ENCODE peak calls at places on chromosome 13, in six cellular contexts. I is ovary, L is K562, Z is A549, Y is upper lobe of left lung, P is transverse colon. W is an unnamed sample.
A peak's percentile ranks its signal among the peaks of the same experiment; 100 is the strongest.

GRCh38 chr13:30156270-30156669 is 151.1 kb downstream of the KATNAL1 start:
- DNase-seq in P (no peak), Z (no peak), L (no peak), Y (no peak), I (no peak), W (peak; percentile 13)

GRCh38 chr13:33994826-33995502 is 177.0 kb downstream of the RFC3 start:
- DNase-seq in Y (no peak), Z (no peak), L (no peak), I (no peak), P (no peak), W (no peak)

GRCh38 chr13:29457299-29457698 is 138.2 kb downstream of the SLC7A1 start:
- DNase-seq in Y (no peak), Z (peak; percentile 13), P (no peak), L (no peak), I (no peak), W (no peak)

GRCh38 chr13:43023244-43023931 is at the start of gene DNAJC15:
- DNase-seq in Z (no peak), Y (peak; percentile 93), P (peak; percentile 86), I (peak; percentile 61), L (peak; percentile 17), W (peak; percentile 87)

GRCh38 chr13:112693831-112694497 is 4.1 kb downstream of the ATP11A start:
- DNase-seq in Y (peak; percentile 55), I (peak; percentile 20), L (no peak), Z (no peak), P (no peak), W (peak; percentile 56)

GRCh38 chr13:101098873-101099272 is 317.4 kb downstream of the NALCN start:
- DNase-seq in Z (no peak), L (no peak), I (no peak), Y (no peak), P (no peak), W (no peak)

GRCh38 chr13:106906431-106906996 is 338.6 kb upstream of the ARGLU1 start:
- DNase-seq in L (no peak), Z (no peak), Y (peak; percentile 50), P (no peak), I (no peak), W (no peak)

GRCh38 chr13:107806726-107807125 is 408.6 kb downstream of the LIG4 start:
- DNase-seq in L (no peak), I (no peak), Z (no peak), Y (no peak), P (no peak), W (no peak)

GRCh38 chr13:95605426-95606125 is 38.9 kb downstream of the DZIP1 start:
- DNase-seq in Z (no peak), Y (no peak), P (no peak), L (no peak), I (no peak), W (no peak)

GRCh38 chr13:100497394-100497793 is 91.2 kb downstream of the GGACT start:
- DNase-seq in I (no peak), Z (no peak), Y (no peak), L (peak; percentile 7), P (no peak), W (no peak)

GRCh38 chr13:68715651-68716050 is 1392.0 kb upstream of the ATXN8OS start:
- DNase-seq in I (no peak), L (no peak), P (no peak), Z (no peak), Y (no peak), W (no peak)

GRCh38 chr13:75223981-75224742 is 257.8 kb downstream of the TBC1D4 start:
- DNase-seq in Y (no peak), L (no peak), P (no peak), I (no peak), Z (no peak), W (no peak)

GRCh38 chr13:90867336-90867683 is 480.2 kb upstream of the MIR17HG start:
- DNase-seq in Y (no peak), Z (peak; percentile 75), I (peak; percentile 44), L (peak; percentile 66), P (peak; percentile 63), W (no peak)

GRCh38 chr13:42820450-42820849 is 39.1 kb downstream of the FAM216B start:
- DNase-seq in L (no peak), P (no peak), I (no peak), Y (no peak), Z (no peak), W (no peak)

GRCh38 chr13:44075113-44075512 is 195.4 kb downstream of the LACC1 start:
- DNase-seq in Y (no peak), I (no peak), P (no peak), L (no peak), Z (no peak), W (no peak)

GRCh38 chr13:36998624-36999041 is 507 bp downstream of the ALG5 start:
- DNase-seq in P (peak; percentile 11), I (peak; percentile 54), L (peak; percentile 7), Z (no peak), Y (peak; percentile 87), W (no peak)

GRCh38 chr13:72132065-72132464 is 265.1 kb upstream of the DACH1 start:
- DNase-seq in Z (no peak), I (no peak), P (no peak), Y (no peak), L (no peak), W (no peak)

GRCh38 chr13:44299142-44299541 is 74.5 kb upstream of the SERP2 start:
- DNase-seq in I (no peak), P (no peak), Y (no peak), Z (no peak), L (no peak), W (no peak)

GRCh38 chr13:91277013-91277676 is 70.3 kb upstream of the MIR17HG start:
- DNase-seq in I (no peak), P (no peak), Z (no peak), L (no peak), Y (no peak), W (no peak)

GRCh38 chr13:67095621-67096020 is 134.5 kb downstream of the PCDH9 start:
- DNase-seq in Y (no peak), L (no peak), Z (peak; percentile 71), P (no peak), I (no peak), W (no peak)

GRCh38 chr13:46180393-46180792 is 1.6 kb downstream of the LCP1 start:
- DNase-seq in P (no peak), Y (no peak), L (no peak), I (no peak), Z (no peak), W (no peak)

GRCh38 chr13:30408319-30409101 is 13.8 kb upstream of the UBE2L5 start:
- DNase-seq in Y (peak; percentile 97), P (peak; percentile 97), Z (peak; percentile 91), I (peak; percentile 97), L (peak; percentile 86), W (peak; percentile 98)

GRCh38 chr13:30792257-30793000 is 57.1 kb downstream of the ALOX5AP start:
- DNase-seq in I (peak; percentile 81), Y (peak; percentile 84), Z (peak; percentile 36), L (no peak), P (peak; percentile 50), W (peak; percentile 89)

GRCh38 chr13:114167445-114167844 is 11.6 kb upstream of the CFAP97D2 start:
- DNase-seq in I (no peak), P (no peak), L (no peak), Y (no peak), Z (no peak), W (no peak)
- H3K27ac ChIP-seq in I (no peak overlapping the region), P (no peak overlapping the region), L (no peak overlapping the region), Y (no peak overlapping the region), Z (no peak overlapping the region), W (no peak overlapping the region)

GRCh38 chr13:110503979-110504499 is 57.5 kb downstream of the RAB20 start:
- DNase-seq in Y (peak; percentile 63), P (peak; percentile 52), I (no peak), L (peak; percentile 55), Z (no peak), W (peak; percentile 51)
- TF ChIP-seq POLR2A in Y (no peak), P (no peak), I (no peak), L (no peak), Z (no peak), W (no peak)

DNA sequence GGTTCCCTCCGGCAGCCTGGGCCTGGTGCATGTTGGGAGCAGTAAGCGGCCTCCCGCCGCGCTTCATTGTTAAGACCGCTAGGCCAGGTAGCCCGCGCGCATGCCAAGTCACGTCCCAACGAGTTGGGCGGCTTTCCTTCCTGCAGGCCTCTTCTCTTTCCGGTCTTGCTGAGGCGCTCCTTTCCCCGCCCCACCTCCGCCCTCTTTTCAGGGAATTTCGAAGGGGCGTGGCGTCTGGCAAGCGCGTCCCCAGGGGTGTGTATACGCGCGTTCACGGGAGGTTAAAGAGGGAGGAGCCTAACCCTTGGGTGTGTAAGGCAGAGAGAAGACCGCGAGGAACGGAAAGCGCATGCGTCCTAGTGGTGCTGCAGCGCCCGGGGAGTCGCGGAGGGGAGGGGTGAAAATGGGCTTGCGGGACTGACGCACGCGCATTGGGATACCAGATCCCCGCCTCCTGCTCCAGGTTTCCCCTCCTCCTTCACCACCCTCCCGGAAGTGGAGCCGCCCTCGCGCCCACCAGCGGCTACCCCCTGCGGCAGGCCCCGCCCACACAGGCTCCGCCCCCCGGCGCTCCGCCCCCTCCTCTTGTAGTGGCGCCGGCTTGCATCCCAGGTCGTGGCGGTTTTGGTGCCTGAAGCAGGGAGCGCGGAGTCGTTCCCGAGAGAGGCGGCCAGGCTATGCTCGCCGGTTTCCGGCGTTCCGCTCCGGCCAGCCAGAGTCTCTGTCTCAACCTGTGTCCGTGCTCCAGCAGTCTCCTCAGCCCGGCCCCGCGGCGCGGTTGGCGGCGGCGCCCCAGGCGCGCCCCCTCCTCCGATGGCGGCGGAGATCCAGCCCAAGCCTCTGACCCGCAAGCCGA is at the start of gene WDFY2:
- DNase-seq in Z (peak; percentile 99), L (peak; percentile 93), Y (peak; percentile 100), I (peak; percentile 100), P (peak; percentile 100), W (peak; percentile 100)
- TF ChIP-seq EP300 in Z (no peak), L (peak; percentile 28), Y (peak; percentile 65), I (peak; percentile 52), P (no peak), W (no peak)

GRCh38 chr13:40640202-40640601 is 26.2 kb downstream of the FOXO1 start:
- DNase-seq in Z (no peak), L (no peak), I (no peak), Y (no peak), P (no peak), W (no peak)
- H3K27ac ChIP-seq in Z (no peak overlapping the region), L (no peak overlapping the region), I (peak overlapping the region; percentile 2), Y (no peak overlapping the region), P (no peak overlapping the region), W (peak overlapping the region; percentile 58)

DNA sequence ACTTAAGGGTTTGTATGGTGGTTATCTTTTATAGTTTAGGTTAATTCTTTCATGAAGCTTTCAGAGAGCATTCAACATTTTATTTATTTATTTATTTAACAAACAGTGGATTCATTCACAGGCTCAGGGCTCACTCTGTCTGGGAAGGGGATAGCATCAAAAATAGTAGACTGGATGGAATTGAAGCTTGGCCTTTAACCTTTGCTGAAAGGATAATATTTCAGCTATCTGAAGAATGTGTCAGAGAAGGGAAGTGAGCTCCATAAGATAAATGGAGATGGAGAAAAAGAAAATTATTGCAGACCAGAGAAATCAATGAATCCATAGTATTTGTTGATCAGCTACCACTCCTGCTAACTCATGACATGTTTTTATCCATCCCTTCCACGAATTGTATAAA is 305.6 kb downstream of the COG6 start:
- DNase-seq in Y (no peak), L (no peak), I (no peak), Z (no peak), P (no peak), W (no peak)
- TF ChIP-seq POLR2A in Y (no peak), L (no peak), I (no peak), Z (no peak), P (no peak), W (no peak)

W was measured in sigmoid colon.